ENCODE peak calls at places on chromosomes 12 and 14, in seven cellular contexts. One of them, this sample, is unnamed.
A peak's percentile ranks its signal among the peaks of the same experiment; 100 is the strongest.

GRCh38 chr12:30021046-30021833 is 237.5 kb upstream of the TMTC1 start:
- DNase-seq in AG09309: no peak
- DNase-seq in epithelial cell of esophagus: no peak
- DNase-seq in testis: no peak
- DNase-seq in PC-3: peak; percentile 31
- DNase-seq in MCF 10A: peak; percentile 8
- DNase-seq in B cell: no peak
- DNase-seq in this sample: no peak

GRCh38 chr12:31226639-31227038 is 99.3 kb downstream of the SINHCAF start:
- DNase-seq in B cell: no peak
- DNase-seq in MCF 10A: no peak
- DNase-seq in epithelial cell of esophagus: no peak
- DNase-seq in PC-3: no peak
- DNase-seq in testis: no peak
- DNase-seq in AG09309: no peak
- DNase-seq in this sample: peak; percentile 4

GRCh38 chr14:51602176-51602759 is 49.4 kb upstream of the FRMD6 start:
- DNase-seq in AG09309: no peak
- DNase-seq in PC-3: no peak
- DNase-seq in B cell: no peak
- DNase-seq in MCF 10A: no peak
- DNase-seq in testis: no peak
- DNase-seq in epithelial cell of esophagus: no peak
- DNase-seq in this sample: no peak

GRCh38 chr14:34781242-34781641 is 66.8 kb upstream of the CFL2 start:
- DNase-seq in PC-3: peak; percentile 69
- DNase-seq in epithelial cell of esophagus: peak; percentile 91
- DNase-seq in MCF 10A: peak; percentile 46
- DNase-seq in B cell: no peak
- DNase-seq in testis: no peak
- DNase-seq in AG09309: peak; percentile 32
- DNase-seq in this sample: no peak

GRCh38 chr12:55927588-55928502 is at the start of gene PYM1:
- DNase-seq in AG09309: no peak
- DNase-seq in MCF 10A: peak; percentile 87
- DNase-seq in PC-3: peak; percentile 77
- DNase-seq in testis: peak; percentile 95
- DNase-seq in B cell: peak; percentile 67
- DNase-seq in epithelial cell of esophagus: peak; percentile 90
- DNase-seq in this sample: peak; percentile 77

GRCh38 chr14:20427231-20428009 is 8.5 kb downstream of the KLHL33 start:
- DNase-seq in MCF 10A: peak; percentile 67
- DNase-seq in B cell: peak; percentile 66
- DNase-seq in epithelial cell of esophagus: peak; percentile 71
- DNase-seq in PC-3: peak; percentile 61
- DNase-seq in AG09309: no peak
- DNase-seq in testis: no peak
- DNase-seq in this sample: peak; percentile 73

GRCh38 chr12:2686280-2686646 is 108.5 kb upstream of the FKBP4 start:
- DNase-seq in PC-3: no peak
- DNase-seq in B cell: no peak
- DNase-seq in MCF 10A: no peak
- DNase-seq in epithelial cell of esophagus: no peak
- DNase-seq in AG09309: no peak
- DNase-seq in testis: no peak
- DNase-seq in this sample: no peak

GRCh38 chr12:3977621-3978020 is 104.4 kb upstream of the PARP11 start:
- DNase-seq in B cell: no peak
- DNase-seq in PC-3: no peak
- DNase-seq in testis: no peak
- DNase-seq in epithelial cell of esophagus: no peak
- DNase-seq in AG09309: no peak
- DNase-seq in MCF 10A: no peak
- DNase-seq in this sample: no peak

GRCh38 chr14:91963465-91963864 is 16.0 kb upstream of the FBLN5 start:
- DNase-seq in epithelial cell of esophagus: peak; percentile 24
- DNase-seq in B cell: no peak
- DNase-seq in MCF 10A: peak; percentile 42
- DNase-seq in testis: no peak
- DNase-seq in AG09309: no peak
- DNase-seq in PC-3: no peak
- DNase-seq in this sample: no peak

GRCh38 chr12:126772171-126772864 is 1494.7 kb upstream of the TMEM132C start:
- DNase-seq in testis: no peak
- DNase-seq in B cell: peak; percentile 62
- DNase-seq in MCF 10A: peak; percentile 81
- DNase-seq in epithelial cell of esophagus: peak; percentile 28
- DNase-seq in AG09309: peak; percentile 91
- DNase-seq in PC-3: peak; percentile 97
- DNase-seq in this sample: peak; percentile 35

GRCh38 chr12:91326043-91327027 is 143.7 kb upstream of the DCN start:
- DNase-seq in MCF 10A: peak; percentile 72
- DNase-seq in AG09309: no peak
- DNase-seq in testis: peak; percentile 80
- DNase-seq in epithelial cell of esophagus: peak; percentile 46
- DNase-seq in B cell: peak; percentile 49
- DNase-seq in PC-3: peak; percentile 76
- DNase-seq in this sample: peak; percentile 24

GRCh38 chr12:12159988-12160387 is 89.2 kb downstream of the BCL2L14 start:
- DNase-seq in PC-3: peak; percentile 13
- DNase-seq in testis: no peak
- DNase-seq in MCF 10A: peak; percentile 29
- DNase-seq in AG09309: peak; percentile 20
- DNase-seq in B cell: no peak
- DNase-seq in epithelial cell of esophagus: no peak
- DNase-seq in this sample: no peak

GRCh38 chr12:2772370-2772769 is 22.4 kb upstream of the FKBP4 start:
- DNase-seq in B cell: no peak
- DNase-seq in PC-3: no peak
- DNase-seq in AG09309: no peak
- DNase-seq in MCF 10A: no peak
- DNase-seq in epithelial cell of esophagus: no peak
- DNase-seq in testis: no peak
- DNase-seq in this sample: no peak

GRCh38 chr12:3705349-3705675 is 47.6 kb downstream of the CRACR2A start:
- DNase-seq in epithelial cell of esophagus: no peak
- DNase-seq in PC-3: no peak
- DNase-seq in testis: no peak
- DNase-seq in MCF 10A: no peak
- DNase-seq in B cell: no peak
- DNase-seq in AG09309: no peak
- DNase-seq in this sample: no peak

GRCh38 chr12:87939182-87939581 is 90.0 kb downstream of the C12orf50 start:
- DNase-seq in AG09309: no peak
- DNase-seq in MCF 10A: no peak
- DNase-seq in B cell: no peak
- DNase-seq in PC-3: no peak
- DNase-seq in epithelial cell of esophagus: no peak
- DNase-seq in testis: no peak
- DNase-seq in this sample: no peak

GRCh38 chr12:64992641-64993040 is 128.5 kb downstream of the WIF1 start:
- DNase-seq in testis: no peak
- DNase-seq in PC-3: no peak
- DNase-seq in epithelial cell of esophagus: no peak
- DNase-seq in AG09309: no peak
- DNase-seq in MCF 10A: no peak
- DNase-seq in B cell: no peak
- DNase-seq in this sample: no peak

GRCh38 chr14:21882226-21882625 is 208.6 kb upstream of the OR4E1 start:
- DNase-seq in B cell: no peak
- DNase-seq in PC-3: peak; percentile 17
- DNase-seq in epithelial cell of esophagus: peak; percentile 52
- DNase-seq in AG09309: no peak
- DNase-seq in MCF 10A: no peak
- DNase-seq in testis: no peak
- DNase-seq in this sample: no peak

GRCh38 chr12:53952871-53953734 is 1.6 kb upstream of the HOXC12 start:
- DNase-seq in AG09309: no peak
- DNase-seq in MCF 10A: peak; percentile 12
- DNase-seq in testis: no peak
- DNase-seq in epithelial cell of esophagus: no peak
- DNase-seq in PC-3: peak; percentile 55
- DNase-seq in B cell: no peak
- DNase-seq in this sample: no peak

DNA sequence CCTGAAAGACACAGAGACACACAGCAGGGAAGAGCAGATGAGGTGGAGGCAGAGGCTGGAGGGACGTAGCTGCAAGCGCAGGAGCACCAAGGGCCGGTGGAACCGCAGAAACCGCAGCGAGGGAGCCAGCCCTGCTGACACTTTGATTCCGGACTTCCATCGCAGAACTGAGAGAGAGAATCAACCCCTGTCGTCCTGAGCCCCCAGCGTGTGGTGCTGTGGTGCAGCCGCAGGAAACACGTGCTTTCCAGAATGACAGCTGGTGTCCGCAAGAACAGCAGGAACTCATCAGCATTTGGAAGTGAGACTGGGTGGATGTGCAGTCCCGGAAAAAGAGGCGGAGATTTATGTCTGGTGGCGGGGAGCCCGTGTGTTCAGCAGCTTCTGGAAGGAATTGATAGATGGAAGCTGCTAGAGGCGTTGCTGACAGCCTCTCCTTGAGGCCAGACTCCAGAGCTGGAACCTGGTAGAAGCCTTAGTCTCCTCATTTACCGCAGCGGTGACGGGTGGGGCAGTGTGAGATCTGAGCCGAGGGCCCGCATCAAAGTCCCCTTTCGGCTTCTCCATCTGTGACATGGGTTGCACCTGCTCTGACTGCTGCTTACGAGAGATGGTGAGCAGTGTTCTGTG is 21.9 kb upstream of the KLC1 start:
- DNase-seq in MCF 10A: peak; percentile 44
- DNase-seq in PC-3: peak; percentile 66
- DNase-seq in testis: peak; percentile 71
- DNase-seq in B cell: peak; percentile 64
- DNase-seq in AG09309: peak; percentile 72
- DNase-seq in epithelial cell of esophagus: peak; percentile 30
- DNase-seq in this sample: peak; percentile 64
- TF ChIP-seq CTCF in MCF 10A: no peak
- TF ChIP-seq CTCF in PC-3: peak; percentile 49
- TF ChIP-seq CTCF in testis: no peak
- TF ChIP-seq CTCF in B cell: peak; percentile 29
- TF ChIP-seq CTCF in AG09309: peak; percentile 43
- TF ChIP-seq CTCF in epithelial cell of esophagus: no peak
- TF ChIP-seq CTCF in this sample: no peak

DNA sequence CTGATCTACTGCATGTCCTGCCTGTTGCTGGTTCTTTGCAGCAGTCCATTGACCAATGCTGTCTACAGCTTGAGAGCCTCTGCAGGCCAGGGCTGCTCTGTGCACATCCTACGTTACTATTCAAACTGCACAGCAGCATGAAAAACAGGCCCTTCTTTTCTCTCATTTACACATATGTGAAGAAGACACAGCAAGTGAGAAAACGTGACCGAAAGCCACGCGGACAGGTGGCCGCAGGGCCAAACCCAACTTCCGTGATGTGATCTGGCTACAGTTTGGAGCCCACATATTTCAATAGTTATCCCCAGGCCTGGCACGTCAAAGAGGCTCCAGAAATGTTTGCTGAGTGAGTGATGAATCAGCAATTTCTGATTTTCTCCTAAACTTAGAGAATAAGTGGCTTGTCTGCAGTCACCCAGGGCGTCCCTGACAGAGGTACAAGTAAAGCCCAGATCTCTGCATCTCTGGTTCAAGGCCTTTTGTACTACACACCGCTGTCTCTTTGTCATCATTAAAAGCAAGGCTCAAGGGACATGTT is 17.9 kb upstream of the TCL1B start:
- DNase-seq in AG09309: no peak
- DNase-seq in epithelial cell of esophagus: no peak
- DNase-seq in testis: no peak
- DNase-seq in MCF 10A: no peak
- DNase-seq in PC-3: no peak
- DNase-seq in B cell: no peak
- DNase-seq in this sample: no peak
- TF ChIP-seq CTCF in AG09309: no peak
- TF ChIP-seq CTCF in epithelial cell of esophagus: no peak
- TF ChIP-seq CTCF in testis: no peak
- TF ChIP-seq CTCF in MCF 10A: no peak
- TF ChIP-seq CTCF in PC-3: no peak
- TF ChIP-seq CTCF in B cell: no peak
- TF ChIP-seq CTCF in this sample: no peak

DNA sequence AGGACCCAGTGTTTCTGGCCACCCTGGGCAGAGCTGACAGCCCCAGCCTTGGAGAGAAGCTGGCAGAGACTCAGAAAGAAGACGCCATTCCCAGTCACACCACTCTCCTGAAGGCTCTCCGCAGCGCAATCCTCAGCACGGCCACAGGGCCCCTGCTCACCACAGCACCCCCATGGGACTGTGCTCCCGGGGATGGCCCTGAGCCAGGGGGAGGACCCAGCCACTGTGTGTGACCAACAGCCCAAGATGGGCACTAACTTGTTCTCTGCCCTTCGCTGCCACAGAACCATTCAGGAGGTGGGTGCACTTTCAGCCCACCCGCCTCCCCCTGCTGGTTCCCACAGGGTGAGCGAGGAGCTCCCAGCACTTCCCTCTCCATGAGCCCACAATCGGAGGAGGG is 57.1 kb downstream of the CCNK start:
- DNase-seq in PC-3: no peak
- DNase-seq in testis: no peak
- DNase-seq in MCF 10A: no peak
- DNase-seq in B cell: no peak
- DNase-seq in epithelial cell of esophagus: no peak
- DNase-seq in AG09309: no peak
- DNase-seq in this sample: no peak
- TF ChIP-seq CTCF in PC-3: peak; percentile 21
- TF ChIP-seq CTCF in testis: no peak
- TF ChIP-seq CTCF in MCF 10A: no peak
- TF ChIP-seq CTCF in B cell: no peak
- TF ChIP-seq CTCF in epithelial cell of esophagus: peak; percentile 7
- TF ChIP-seq CTCF in AG09309: no peak
- TF ChIP-seq CTCF in this sample: no peak

DNA sequence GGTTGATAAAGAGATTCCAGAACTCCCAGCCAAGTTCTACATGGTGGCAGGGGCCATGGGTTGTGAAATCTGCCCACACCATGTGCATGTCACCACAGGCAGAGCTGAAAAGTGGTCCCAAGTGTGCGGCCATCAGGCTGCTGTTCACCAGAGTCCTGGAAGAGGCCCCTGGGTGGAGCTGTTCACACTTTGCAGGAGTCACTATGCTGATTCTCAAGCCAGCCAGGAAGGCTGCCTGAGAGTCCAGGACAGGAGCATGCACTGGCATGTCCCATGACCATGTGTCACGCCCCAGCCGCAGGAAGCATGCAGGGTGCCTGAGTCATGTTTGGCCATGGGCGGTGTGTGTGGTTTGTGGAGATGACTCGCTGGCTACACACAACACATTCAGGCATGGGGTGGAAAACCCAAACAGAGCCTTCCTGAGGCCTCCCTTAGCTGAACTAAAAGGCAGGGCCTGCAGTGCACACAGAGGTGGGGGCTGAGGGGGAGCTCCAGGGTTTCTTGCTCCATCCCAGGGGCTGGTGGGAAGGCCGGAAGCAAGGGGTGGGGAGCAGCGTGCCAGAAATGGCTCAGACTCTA is 19.5 kb downstream of the ABCB9 start:
- DNase-seq in epithelial cell of esophagus: peak; percentile 100
- DNase-seq in testis: peak; percentile 63
- DNase-seq in PC-3: peak; percentile 99
- DNase-seq in AG09309: peak; percentile 96
- DNase-seq in B cell: no peak
- DNase-seq in MCF 10A: peak; percentile 100
- DNase-seq in this sample: peak; percentile 75
- TF ChIP-seq CTCF in epithelial cell of esophagus: peak; percentile 67
- TF ChIP-seq CTCF in testis: no peak
- TF ChIP-seq CTCF in PC-3: peak; percentile 71
- TF ChIP-seq CTCF in AG09309: peak; percentile 66
- TF ChIP-seq CTCF in B cell: no peak
- TF ChIP-seq CTCF in MCF 10A: peak; percentile 22
- TF ChIP-seq CTCF in this sample: peak; percentile 0

This sample was measured in GM10248.